ENCODE peak calls at places on chromosome 6, in seven cellular contexts. One of them, this sample, is unnamed.

GRCh38 chr6:129469070-129469662 is 240.8 kb downstream of the ARHGAP18 start:
- DNase-seq in stimulated activated CD8-positive, alpha-beta memory T cell treated with anti-CD3 and anti-CD28 coated beads, Interleukin-7, amount 100 ng/mL, for 4 hours: no peak
- DNase-seq in amygdala: no peak
- DNase-seq in activated T-helper 1 cell treated with anti-CD3 and anti-CD28 coated beads, Interleukin-2, amount 50 U/mL, for 16 hours: no peak
- DNase-seq in HEK293T: no peak
- DNase-seq in neural progenitor cell: no peak
- DNase-seq in CD8-positive, alpha-beta T cell: no peak
- DNase-seq in this sample: no peak

GRCh38 chr6:10418862-10419748 is 4.2 kb upstream of the TFAP2A start:
- DNase-seq in stimulated activated CD8-positive, alpha-beta memory T cell treated with anti-CD3 and anti-CD28 coated beads, Interleukin-7, amount 100 ng/mL, for 4 hours: no peak
- DNase-seq in amygdala: no peak
- DNase-seq in activated T-helper 1 cell treated with anti-CD3 and anti-CD28 coated beads, Interleukin-2, amount 50 U/mL, for 16 hours: no peak
- DNase-seq in HEK293T: no peak
- DNase-seq in neural progenitor cell: peak; percentile 57
- DNase-seq in CD8-positive, alpha-beta T cell: no peak
- DNase-seq in this sample: no peak

GRCh38 chr6:169841251-169841650 is 89.8 kb downstream of the ERMARD start:
- DNase-seq in stimulated activated CD8-positive, alpha-beta memory T cell treated with anti-CD3 and anti-CD28 coated beads, Interleukin-7, amount 100 ng/mL, for 4 hours: no peak
- DNase-seq in amygdala: no peak
- DNase-seq in activated T-helper 1 cell treated with anti-CD3 and anti-CD28 coated beads, Interleukin-2, amount 50 U/mL, for 16 hours: no peak
- DNase-seq in HEK293T: no peak
- DNase-seq in neural progenitor cell: no peak
- DNase-seq in CD8-positive, alpha-beta T cell: no peak
- DNase-seq in this sample: no peak

GRCh38 chr6:1200706-1201105 is 111.2 kb upstream of the FOXQ1 start:
- DNase-seq in stimulated activated CD8-positive, alpha-beta memory T cell treated with anti-CD3 and anti-CD28 coated beads, Interleukin-7, amount 100 ng/mL, for 4 hours: no peak
- DNase-seq in amygdala: no peak
- DNase-seq in activated T-helper 1 cell treated with anti-CD3 and anti-CD28 coated beads, Interleukin-2, amount 50 U/mL, for 16 hours: no peak
- DNase-seq in HEK293T: no peak
- DNase-seq in neural progenitor cell: no peak
- DNase-seq in CD8-positive, alpha-beta T cell: no peak
- DNase-seq in this sample: no peak

GRCh38 chr6:31900917-31901414 is 920 bp downstream of the ZBTB12 start:
- DNase-seq in stimulated activated CD8-positive, alpha-beta memory T cell treated with anti-CD3 and anti-CD28 coated beads, Interleukin-7, amount 100 ng/mL, for 4 hours: no peak
- DNase-seq in amygdala: no peak
- DNase-seq in activated T-helper 1 cell treated with anti-CD3 and anti-CD28 coated beads, Interleukin-2, amount 50 U/mL, for 16 hours: no peak
- DNase-seq in HEK293T: no peak
- DNase-seq in neural progenitor cell: peak; percentile 29
- DNase-seq in CD8-positive, alpha-beta T cell: no peak
- DNase-seq in this sample: no peak

GRCh38 chr6:11093065-11093590 is 506 bp upstream of the SMIM13 start:
- DNase-seq in stimulated activated CD8-positive, alpha-beta memory T cell treated with anti-CD3 and anti-CD28 coated beads, Interleukin-7, amount 100 ng/mL, for 4 hours: no peak
- DNase-seq in amygdala: no peak
- DNase-seq in activated T-helper 1 cell treated with anti-CD3 and anti-CD28 coated beads, Interleukin-2, amount 50 U/mL, for 16 hours: peak; percentile 4
- DNase-seq in HEK293T: peak; percentile 36
- DNase-seq in neural progenitor cell: no peak
- DNase-seq in CD8-positive, alpha-beta T cell: no peak
- DNase-seq in this sample: no peak

GRCh38 chr6:74936886-74937285 is 269.0 kb downstream of the COL12A1 start:
- DNase-seq in stimulated activated CD8-positive, alpha-beta memory T cell treated with anti-CD3 and anti-CD28 coated beads, Interleukin-7, amount 100 ng/mL, for 4 hours: no peak
- DNase-seq in amygdala: no peak
- DNase-seq in activated T-helper 1 cell treated with anti-CD3 and anti-CD28 coated beads, Interleukin-2, amount 50 U/mL, for 16 hours: no peak
- DNase-seq in HEK293T: no peak
- DNase-seq in neural progenitor cell: no peak
- DNase-seq in CD8-positive, alpha-beta T cell: no peak
- DNase-seq in this sample: no peak

GRCh38 chr6:139881728-139882211 is 507.3 kb upstream of the CITED2 start:
- DNase-seq in stimulated activated CD8-positive, alpha-beta memory T cell treated with anti-CD3 and anti-CD28 coated beads, Interleukin-7, amount 100 ng/mL, for 4 hours: no peak
- DNase-seq in amygdala: no peak
- DNase-seq in activated T-helper 1 cell treated with anti-CD3 and anti-CD28 coated beads, Interleukin-2, amount 50 U/mL, for 16 hours: no peak
- DNase-seq in HEK293T: peak; percentile 48
- DNase-seq in neural progenitor cell: peak; percentile 42
- DNase-seq in CD8-positive, alpha-beta T cell: no peak
- DNase-seq in this sample: no peak

GRCh38 chr6:122610690-122611455 is 668 bp downstream of the PKIB start:
- DNase-seq in stimulated activated CD8-positive, alpha-beta memory T cell treated with anti-CD3 and anti-CD28 coated beads, Interleukin-7, amount 100 ng/mL, for 4 hours: no peak
- DNase-seq in amygdala: no peak
- DNase-seq in activated T-helper 1 cell treated with anti-CD3 and anti-CD28 coated beads, Interleukin-2, amount 50 U/mL, for 16 hours: no peak
- DNase-seq in HEK293T: peak; percentile 62
- DNase-seq in neural progenitor cell: peak; percentile 26
- DNase-seq in CD8-positive, alpha-beta T cell: no peak
- DNase-seq in this sample: no peak

GRCh38 chr6:92810913-92811312 is 608.4 kb downstream of the EPHA7 start:
- DNase-seq in stimulated activated CD8-positive, alpha-beta memory T cell treated with anti-CD3 and anti-CD28 coated beads, Interleukin-7, amount 100 ng/mL, for 4 hours: no peak
- DNase-seq in amygdala: no peak
- DNase-seq in activated T-helper 1 cell treated with anti-CD3 and anti-CD28 coated beads, Interleukin-2, amount 50 U/mL, for 16 hours: no peak
- DNase-seq in HEK293T: peak; percentile 60
- DNase-seq in neural progenitor cell: peak; percentile 83
- DNase-seq in CD8-positive, alpha-beta T cell: no peak
- DNase-seq in this sample: no peak